ENCODE peak calls at places on chromosome 5, in ten cellular contexts. Y, G, U, Q, A, C, N, H, I and F are unnamed samples.

GRCh38 chr5:1001406-1002270 is 7.0 kb upstream of the NKD2 start:
- DNase-seq in Q (peak), Y (no peak), G (peak), C (no peak), N (no peak), U (peak), A (no peak), H (no peak), I (no peak), F (no peak)

GRCh38 chr5:87650284-87650683 is 237.6 kb upstream of the CCNH start:
- DNase-seq in A (no peak), G (no peak), Y (no peak), U (no peak), Q (no peak), H (peak), C (no peak), N (no peak), I (peak), F (no peak)

GRCh38 chr5:54455413-54456157 is at the start of gene HSPB3:
- DNase-seq in I (peak), U (no peak), A (no peak), Y (peak), H (peak), C (peak), G (no peak), Q (no peak), N (peak), F (no peak)

GRCh38 chr5:102295534-102296228 is 403 bp downstream of the SLCO4C1 start:
- DNase-seq in Y (no peak), Q (no peak), C (no peak), H (no peak), U (no peak), N (no peak), G (no peak), I (no peak), A (no peak), F (no peak)

GRCh38 chr5:32711693-32712462 is 757 bp downstream of the NPR3 start:
- DNase-seq in G (peak), N (no peak), H (peak), A (no peak), C (no peak), U (no peak), I (peak), Y (peak), Q (peak), F (peak)

GRCh38 chr5:14071433-14071832 is 71.7 kb upstream of the TRIO start:
- DNase-seq in H (peak), G (no peak), C (no peak), I (peak), Y (peak), N (no peak), U (no peak), A (no peak), Q (no peak), F (no peak)

GRCh38 chr5:115336964-115337363 is 40.5 kb upstream of the CCDC112 start:
- DNase-seq in C (no peak), I (no peak), G (no peak), Y (no peak), H (no peak), A (no peak), Q (no peak), U (no peak), N (no peak), F (no peak)

GRCh38 chr5:179275941-179276837 is 69.1 kb downstream of the ADAMTS2 start:
- DNase-seq in U (peak), C (peak), Y (peak), I (peak), G (no peak), H (no peak), Q (no peak), A (peak), N (peak), F (peak)

GRCh38 chr5:15850536-15850935 is 329.1 kb downstream of the MARCHF11 start:
- DNase-seq in C (no peak), G (no peak), I (no peak), Y (no peak), H (no peak), N (no peak), U (no peak), Q (no peak), A (no peak), F (no peak)

GRCh38 chr5:14296533-14297331 is 153.6 kb downstream of the TRIO start:
- DNase-seq in A (no peak), H (no peak), U (no peak), G (no peak), N (no peak), I (peak), Y (peak), C (no peak), Q (no peak), F (no peak)

GRCh38 chr5:37840036-37840909 is at the start of gene GDNF:
- DNase-seq in Q (peak), G (peak), U (no peak), A (peak), C (peak), N (peak), Y (peak), H (no peak), I (peak), F (no peak)

GRCh38 chr5:72280655-72281069 is 39.4 kb downstream of the MRPS27 start:
- DNase-seq in U (no peak), H (peak), A (no peak), C (peak), N (no peak), I (peak), Y (peak), Q (no peak), G (no peak), F (peak)

GRCh38 chr5:124253421-124253820 is 493.0 kb downstream of the ZNF608 start:
- DNase-seq in A (no peak), Y (no peak), I (no peak), Q (peak), G (no peak), U (no peak), H (no peak), C (no peak), N (no peak), F (no peak)

GRCh38 chr5:149408252-149409099 is 29.4 kb upstream of the IL17B start:
- DNase-seq in I (no peak), G (no peak), Y (no peak), N (no peak), H (no peak), U (no peak), A (no peak), C (no peak), Q (no peak), F (no peak)

GRCh38 chr5:4511996-4512656 is 628.0 kb upstream of the ADAMTS16 start:
- DNase-seq in N (no peak), H (peak), C (peak), A (peak), Q (peak), G (peak), U (peak), Y (no peak), I (peak), F (no peak)

GRCh38 chr5:109987355-109987754 is 297.6 kb downstream of the MAN2A1 start:
- DNase-seq in H (no peak), Y (no peak), I (peak), G (no peak), C (peak), N (no peak), U (no peak), A (no peak), Q (no peak), F (peak)

GRCh38 chr5:112338681-112339337 is 80.3 kb downstream of the EPB41L4A start:
- DNase-seq in G (no peak), A (peak), U (peak), I (peak), Q (no peak), Y (no peak), C (peak), H (peak), N (no peak), F (peak)

GRCh38 chr5:132025403-132025971 is 14.0 kb upstream of the ACSL6 start:
- DNase-seq in A (no peak), G (peak), U (peak), C (no peak), Y (no peak), H (no peak), Q (no peak), I (no peak), N (no peak), F (no peak)

GRCh38 chr5:181221792-181222629 is 1.1 kb upstream of the TRIM41 start:
- DNase-seq in N (peak), A (peak), G (peak), U (peak), C (peak), Q (peak), Y (peak), H (peak), I (peak), F (peak)

GRCh38 chr5:148972958-148973357 is 89.9 kb downstream of the SH3TC2 start:
- DNase-seq in Y (peak), C (peak), U (no peak), Q (no peak), N (peak), H (peak), A (peak), I (peak), G (no peak), F (peak)

GRCh38 chr5:126674145-126674544 is 73.4 kb downstream of the PHAX start:
- DNase-seq in Q (no peak), U (no peak), H (no peak), I (no peak), N (no peak), Y (no peak), C (no peak), G (no peak), A (no peak), F (no peak)

GRCh38 chr5:34762321-34762871 is 76.6 kb upstream of the TTC23L start:
- DNase-seq in C (peak), H (no peak), N (peak), G (no peak), I (peak), Q (no peak), A (no peak), U (no peak), Y (peak), F (no peak)

GRCh38 chr5:173281910-173282309 is 46.3 kb downstream of the STC2 start:
- DNase-seq in A (no peak), H (no peak), Y (peak), N (no peak), C (peak), Q (no peak), U (no peak), G (no peak), I (no peak), F (no peak)
- TF ChIP-seq CTCF in A (peak), H (no peak), Y (peak), N (peak), C (peak), Q (no peak), U (no peak), G (no peak), I (peak), F (peak)

GRCh38 chr5:151223447-151224264 is at the start of gene CCDC69:
- DNase-seq in H (peak), N (peak), Y (peak), A (peak), I (peak), Q (peak), G (peak), U (peak), C (peak), F (peak)
- TF ChIP-seq CTCF in H (peak), N (peak), Y (no peak), A (peak), I (no peak), Q (no peak), G (no peak), U (no peak), C (peak), F (peak)

GRCh38 chr5:155004138-155004744 is 9.3 kb upstream of the KIF4B start:
- DNase-seq in Q (peak), Y (no peak), N (no peak), I (no peak), G (no peak), C (peak), A (peak), U (no peak), H (peak), F (no peak)
- TF ChIP-seq CTCF in Q (no peak), Y (peak), N (peak), I (peak), G (no peak), C (peak), A (peak), U (no peak), H (peak), F (peak)

GRCh38 chr5:140822281-140822629 is 842 bp downstream of the PCDHA5 start:
- DNase-seq in C (no peak), U (no peak), A (no peak), G (no peak), Y (no peak), H (no peak), Q (no peak), I (no peak), N (no peak), F (no peak)

GRCh38 chr5:140823475-140823874 is 2.1 kb downstream of the PCDHA5 start:
- DNase-seq in Q (no peak), N (no peak), G (no peak), A (no peak), H (no peak), Y (no peak), U (no peak), I (no peak), C (no peak), F (no peak)

DNA sequence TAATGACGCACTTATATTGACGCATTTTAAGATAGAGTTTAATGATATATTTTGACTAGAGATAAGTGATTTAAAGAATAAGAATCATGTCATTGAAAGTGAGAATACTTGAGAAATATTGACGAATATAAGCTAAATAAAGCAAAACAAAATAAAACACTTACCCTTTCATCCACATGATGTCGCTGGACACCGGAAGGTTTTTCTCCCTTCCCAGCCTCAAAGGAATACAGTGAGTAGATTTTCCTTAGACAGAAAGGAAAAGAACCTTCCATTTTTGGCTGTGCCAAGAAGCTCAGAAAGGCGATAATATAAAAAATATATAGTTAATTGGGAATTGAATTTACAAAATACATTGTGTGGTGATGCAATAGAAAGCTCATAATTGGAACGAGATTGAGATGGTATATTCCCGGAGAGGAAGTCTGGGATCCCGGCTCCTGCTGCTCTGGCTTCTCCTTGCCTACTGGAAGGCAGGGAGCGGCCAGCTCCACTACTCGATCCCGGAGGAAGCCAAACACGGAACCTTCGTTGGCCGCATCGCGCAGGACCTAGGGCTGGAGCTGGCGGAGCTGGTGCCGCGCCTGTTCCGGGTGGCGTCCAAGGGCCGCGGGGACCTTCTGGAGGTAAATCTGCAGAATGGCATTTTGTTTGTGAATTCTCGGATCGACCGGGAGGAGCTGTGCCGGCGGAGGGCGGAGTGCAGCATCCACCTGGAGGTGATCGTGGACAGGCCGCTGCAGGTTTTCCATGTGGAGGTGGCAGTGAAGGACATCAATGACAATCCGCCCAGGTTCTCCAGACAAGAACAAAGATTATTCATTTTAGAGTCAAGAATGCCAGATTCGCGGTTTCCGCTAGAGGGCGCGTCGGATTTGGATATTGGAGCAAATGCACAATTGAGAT is at the start of gene PCDHA5:
- DNase-seq in Y (no peak), Q (no peak), G (no peak), H (no peak), A (peak), N (no peak), U (no peak), C (peak), I (no peak), F (peak)
- TF ChIP-seq CTCF in Y (peak), Q (no peak), G (no peak), H (peak), A (peak), N (peak), U (no peak), C (peak), I (peak), F (peak)

DNA sequence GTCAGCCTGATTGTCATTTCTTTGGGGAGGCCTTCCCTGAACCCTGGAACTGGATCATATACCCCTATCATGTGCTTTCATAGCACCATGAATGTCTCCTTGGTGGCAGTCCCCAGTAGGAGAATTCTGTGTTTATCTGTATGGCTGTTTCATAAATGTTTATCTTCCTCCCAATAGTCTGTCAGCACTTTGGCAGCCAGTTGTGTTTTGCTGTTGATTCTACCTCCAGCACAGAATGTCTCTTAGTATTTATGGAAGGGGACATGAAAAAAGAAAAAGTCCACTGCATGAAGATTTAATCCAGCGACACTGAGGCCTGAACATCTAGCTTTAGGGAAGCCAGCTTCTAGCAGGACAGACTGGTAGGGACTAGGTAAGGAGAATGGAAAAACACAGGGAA is 38.3 kb downstream of the GHR start:
- DNase-seq in C (no peak), Y (no peak), G (no peak), N (no peak), H (no peak), I (no peak), Q (no peak), U (no peak), A (no peak), F (no peak)
- TF ChIP-seq CTCF in C (no peak), Y (no peak), G (no peak), N (no peak), H (no peak), I (no peak), Q (no peak), U (no peak), A (no peak), F (no peak)

GRCh38 chr5:59356813-59357381 is 536.6 kb downstream of the PDE4D start:
- DNase-seq in A (no peak), H (no peak), Y (no peak), I (no peak), U (no peak), Q (no peak), N (no peak), C (no peak), G (no peak), F (no peak)
- TF ChIP-seq CTCF in A (no peak), H (no peak), Y (no peak), I (no peak), U (no peak), Q (no peak), N (no peak), C (no peak), G (no peak), F (no peak)

DNA sequence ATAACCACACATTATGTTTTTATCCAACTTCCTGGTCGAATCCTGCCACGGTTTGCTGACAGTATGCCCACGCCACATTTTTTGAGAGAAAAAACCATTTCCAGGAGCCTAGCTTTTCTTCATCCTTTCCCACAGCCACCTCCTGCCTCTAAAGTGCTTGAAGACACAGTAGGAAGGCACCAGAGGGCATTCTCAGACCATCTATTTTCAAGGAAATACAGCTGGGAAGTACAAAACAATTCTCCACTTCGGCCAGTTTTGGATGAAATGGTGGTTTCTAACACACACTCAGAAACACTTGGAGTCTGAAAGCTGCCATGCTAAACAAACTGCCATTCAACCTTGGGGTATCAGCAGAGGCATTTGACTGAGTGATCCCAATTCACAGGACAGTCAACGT is 86.3 kb upstream of the RPS23 start:
- DNase-seq in G (no peak), N (no peak), Y (peak), I (peak), A (no peak), U (no peak), Q (no peak), H (no peak), C (peak), F (peak)
- TF ChIP-seq CTCF in G (no peak), N (peak), Y (peak), I (peak), A (peak), U (no peak), Q (no peak), H (no peak), C (peak), F (peak)

GRCh38 chr5:5638193-5638592 is 215.7 kb downstream of the ICE1 start:
- DNase-seq in A (no peak), I (peak), N (no peak), C (no peak), H (no peak), G (no peak), U (no peak), Q (no peak), Y (no peak), F (no peak)
- TF ChIP-seq CTCF in A (no peak), I (no peak), N (no peak), C (no peak), H (no peak), G (no peak), U (no peak), Q (no peak), Y (no peak), F (no peak)